ENCODE peak calls at places on chromosomes 3 and 15, in six cellular contexts. B is upper lobe of left lung, X is mucosa of descending colon, F is NB4, H is breast epithelium, J is OCI-LY7. Z is an unnamed sample.

GRCh38 chr15:67762610-67763368 is 62.5 kb upstream of the SKOR1 start:
- DNase-seq in F (no peak), J (peak), X (no peak), H (no peak), B (no peak), Z (peak)

GRCh38 chr3:115834068-115834467 is 210.8 kb downstream of the GAP43 start:
- DNase-seq in F (no peak), X (no peak), H (no peak), J (no peak), B (no peak), Z (no peak)

GRCh38 chr15:29141206-29141907 is 128.3 kb downstream of the NSMCE3 start:
- DNase-seq in X (no peak), B (peak), F (no peak), H (peak), J (no peak), Z (no peak)

GRCh38 chr3:66489115-66489514 is 11.7 kb downstream of the LRIG1 start:
- DNase-seq in H (no peak), F (no peak), J (no peak), B (no peak), X (no peak), Z (no peak)

GRCh38 chr15:101091080-101092017 is 160.5 kb downstream of the CHSY1 start:
- DNase-seq in X (peak), J (no peak), B (no peak), F (no peak), H (no peak), Z (no peak)

GRCh38 chr3:179182892-179183291 is 34.7 kb downstream of the PIK3CA start:
- DNase-seq in F (no peak), X (no peak), B (no peak), H (no peak), J (no peak), Z (no peak)

GRCh38 chr15:33013827-33014445 is 180.6 kb downstream of the FMN1 start:
- DNase-seq in H (no peak), J (no peak), X (no peak), F (peak), B (no peak), Z (no peak)

GRCh38 chr15:36791849-36792618 is 212.6 kb downstream of the CDIN1 start:
- DNase-seq in B (no peak), X (no peak), H (no peak), J (no peak), F (no peak), Z (no peak)

GRCh38 chr3:21672303-21672702 is 78.7 kb downstream of the ZNF385D start:
- DNase-seq in B (no peak), F (no peak), J (no peak), X (no peak), H (no peak), Z (no peak)

GRCh38 chr15:61049934-61050333 is 179.2 kb downstream of the RORA start:
- DNase-seq in X (no peak), J (no peak), H (no peak), F (no peak), B (no peak), Z (no peak)

GRCh38 chr3:169886671-169887070 is 16.9 kb upstream of the LRRC31 start:
- DNase-seq in B (peak), X (no peak), H (peak), J (no peak), F (no peak), Z (no peak)

GRCh38 chr15:84949043-84949442 is 32.6 kb upstream of the PDE8A start:
- DNase-seq in J (no peak), X (no peak), F (no peak), H (no peak), B (no peak), Z (no peak)

GRCh38 chr15:74243431-74243830 is 7.3 kb downstream of the CCDC33 start:
- DNase-seq in B (no peak), F (no peak), X (no peak), J (no peak), H (no peak), Z (no peak)

GRCh38 chr3:184780981-184781515 is 30.9 kb upstream of the VPS8 start:
- DNase-seq in X (no peak), B (no peak), J (no peak), H (no peak), F (no peak), Z (no peak)

GRCh38 chr3:114741066-114741465 is 406.0 kb downstream of the ZBTB20 start:
- DNase-seq in H (no peak), B (no peak), F (no peak), X (no peak), J (no peak), Z (no peak)

GRCh38 chr3:71498053-71498452 is 85.5 kb downstream of the FOXP1 start:
- DNase-seq in H (no peak), F (no peak), B (no peak), X (no peak), J (no peak), Z (no peak)

GRCh38 chr3:73453676-73454075 is 171.1 kb downstream of the PDZRN3 start:
- DNase-seq in F (no peak), B (no peak), J (no peak), X (no peak), H (no peak), Z (no peak)

GRCh38 chr15:77440378-77440999 is 19.8 kb downstream of the HMG20A start:
- DNase-seq in B (no peak), H (no peak), X (no peak), J (no peak), F (no peak), Z (peak)

GRCh38 chr15:95718441-95718840 is 612.1 kb upstream of the NR2F2 start:
- DNase-seq in X (peak), B (no peak), F (no peak), J (no peak), H (no peak), Z (no peak)

GRCh38 chr3:115835946-115836345 is 212.6 kb downstream of the GAP43 start:
- DNase-seq in J (no peak), F (no peak), H (no peak), B (no peak), X (no peak), Z (no peak)

GRCh38 chr15:74857082-74857655 is 14.2 kb upstream of the ULK3 start:
- DNase-seq in X (peak), J (peak), B (no peak), H (no peak), F (no peak), Z (peak)

GRCh38 chr3:28322464-28322863 is 26.1 kb upstream of the ZCWPW2 start:
- DNase-seq in J (no peak), B (no peak), X (no peak), H (no peak), F (no peak), Z (no peak)

GRCh38 chr3:195921334-195921771 is 13.0 kb upstream of the TNK2 start:
- DNase-seq in F (no peak), H (peak), J (no peak), X (no peak), B (peak), Z (no peak)

GRCh38 chr15:76312540-76313174 is 1.4 kb upstream of the ETFA start:
- DNase-seq in F (no peak), H (no peak), J (no peak), X (no peak), B (no peak), Z (no peak)

GRCh38 chr3:51686512-51687215 is 15.6 kb downstream of the TEX264 start:
- DNase-seq in X (peak), J (peak), F (peak), B (peak), H (no peak), Z (peak)

GRCh38 chr3:30659270-30660127 is 53.1 kb downstream of the TGFBR2 start:
- DNase-seq in F (peak), J (no peak), B (no peak), H (no peak), X (no peak), Z (no peak)

GRCh38 chr15:88255496-88256171 is 905 bp downstream of the NTRK3 start:
- DNase-seq in B (peak), X (no peak), H (no peak), F (no peak), J (no peak), Z (no peak)

GRCh38 chr15:67839358-67839928 is 402 bp downstream of the RNU6-1 start:
- DNase-seq in X (no peak), J (peak), F (peak), B (no peak), H (no peak), Z (peak)

GRCh38 chr3:183534249-183534648 is 21.3 kb downstream of the KLHL6 start:
- DNase-seq in F (no peak), X (no peak), H (no peak), J (no peak), B (no peak), Z (no peak)

GRCh38 chr3:107271787-107272387 is 105.4 kb upstream of the CCDC54 start:
- DNase-seq in X (no peak), B (no peak), F (peak), H (no peak), J (peak), Z (peak)

GRCh38 chr15:47576921-47577474 is 140.3 kb upstream of the SEMA6D start:
- DNase-seq in H (no peak), J (no peak), X (no peak), B (no peak), F (no peak), Z (no peak)

GRCh38 chr3:60809857-60810256 is 441.4 kb downstream of the FHIT start:
- DNase-seq in X (no peak), J (no peak), H (no peak), B (no peak), F (peak), Z (no peak)

GRCh38 chr3:184322731-184323487 is 8.5 kb downstream of the EIF4G1 start:
- DNase-seq in B (peak), X (no peak), F (no peak), J (no peak), H (no peak), Z (peak)

GRCh38 chr3:122745365-122746021 is 48.1 kb downstream of the HSPBAP1 start:
- DNase-seq in J (no peak), F (no peak), H (no peak), B (no peak), X (no peak), Z (no peak)

GRCh38 chr3:13850161-13850945 is 29.5 kb downstream of the WNT7A start:
- DNase-seq in X (no peak), J (no peak), B (peak), F (no peak), H (no peak), Z (no peak)

GRCh38 chr3:46537316-46537715 is 28.8 kb downstream of the LRRC2 start:
- DNase-seq in J (no peak), X (no peak), H (no peak), B (no peak), F (no peak), Z (no peak)

GRCh38 chr3:63656791-63657190 is 4.3 kb downstream of the SNTN start:
- DNase-seq in F (no peak), H (no peak), X (no peak), B (no peak), J (no peak), Z (no peak)

DNA sequence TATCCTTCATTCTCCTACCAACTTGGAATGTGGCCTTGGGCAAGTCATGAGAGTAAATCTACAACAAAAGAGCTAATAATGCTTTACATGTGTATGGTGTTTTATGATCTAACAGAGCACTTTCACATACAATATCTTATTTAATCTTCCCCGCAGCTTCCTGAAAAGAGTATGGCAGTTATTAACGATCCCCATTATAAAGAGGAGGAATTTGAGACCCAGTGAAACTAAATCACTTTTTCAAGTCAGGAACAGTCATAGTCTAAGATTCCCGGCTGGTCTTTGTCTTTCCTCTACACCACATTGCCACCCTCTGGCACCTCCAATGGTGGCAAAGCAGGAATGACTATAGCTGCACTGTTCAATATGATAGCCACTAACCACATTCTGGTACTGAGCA is 69.7 kb upstream of the CMSS1 start:
- DNase-seq in H (no peak), F (no peak), J (no peak), B (no peak), X (no peak), Z (no peak)
- TF ChIP-seq CTCF in H (no peak), F (no peak), J (no peak), B (peak), X (no peak), Z (no peak)

GRCh38 chr15:55461447-55461846 is 46.6 kb downstream of the DNAAF4 start:
- DNase-seq in J (no peak), F (no peak), B (no peak), H (no peak), X (no peak), Z (no peak)

DNA sequence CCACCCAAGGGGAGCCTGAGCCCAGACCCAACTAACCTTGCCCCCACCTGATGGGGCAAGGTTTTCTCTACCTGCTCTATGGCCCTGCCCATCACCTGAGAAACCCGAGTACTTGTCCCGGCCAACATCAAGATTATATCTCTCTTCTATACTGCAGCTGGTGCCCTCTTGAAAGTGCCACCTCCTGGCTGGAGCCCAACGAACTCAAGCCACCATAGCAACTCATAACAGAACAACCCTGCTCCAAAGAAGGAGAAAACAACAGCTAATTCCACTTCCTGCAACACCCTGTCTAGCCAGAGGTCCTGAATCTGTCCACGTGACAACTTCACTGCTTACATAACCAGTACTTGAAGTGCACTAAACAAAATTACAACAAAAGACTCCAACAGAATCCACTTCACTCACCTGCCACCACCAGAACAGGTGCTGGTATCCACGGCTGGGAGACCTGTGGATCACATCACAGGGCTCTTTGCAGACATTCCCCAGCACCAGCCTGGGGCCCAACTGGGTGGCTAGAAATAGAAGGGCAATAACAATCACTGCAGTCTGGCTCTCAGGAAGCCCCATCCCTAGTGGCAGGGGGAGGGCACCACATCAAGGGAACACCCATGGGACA is 49.2 kb downstream of the PIERCE2 start:
- DNase-seq in J (no peak), X (no peak), H (no peak), B (peak), F (no peak), Z (no peak)
- TF ChIP-seq CTCF in J (no peak), X (no peak), H (no peak), B (no peak), F (no peak), Z (no peak)

DNA sequence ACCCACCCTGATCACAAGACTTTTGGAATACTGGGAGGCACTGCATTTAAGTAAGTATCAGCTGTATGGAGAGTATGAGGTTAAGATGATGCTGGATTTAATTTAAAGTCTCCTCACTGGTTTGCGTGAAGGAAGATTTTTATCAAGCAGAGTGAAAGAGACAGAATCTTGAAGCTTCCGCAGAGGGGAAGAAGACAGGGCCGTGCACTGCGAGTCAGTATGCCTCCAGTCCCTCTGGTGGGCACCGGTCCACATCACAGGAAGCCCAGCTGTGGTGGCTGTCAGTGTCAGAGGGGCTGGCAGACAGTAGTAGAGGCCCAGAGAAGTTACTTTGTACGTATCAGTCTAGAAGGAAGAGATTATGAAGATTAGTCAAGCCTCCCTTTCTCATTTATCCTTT is 379.0 kb upstream of the TPRG1 start:
- DNase-seq in X (no peak), H (no peak), B (no peak), F (peak), J (peak), Z (no peak)
- TF ChIP-seq CTCF in X (no peak), H (no peak), B (no peak), F (no peak), J (peak), Z (no peak)

GRCh38 chr15:92228830-92229229 is 164.9 kb upstream of the ST8SIA2 start:
- DNase-seq in J (no peak), X (no peak), B (no peak), H (no peak), F (no peak), Z (no peak)

GRCh38 chr15:92224843-92225242 is 168.8 kb upstream of the ST8SIA2 start:
- DNase-seq in X (no peak), H (no peak), F (no peak), J (no peak), B (no peak), Z (no peak)

GRCh38 chr15:92231461-92231860 is 162.2 kb upstream of the ST8SIA2 start:
- DNase-seq in H (no peak), F (no peak), J (no peak), B (no peak), X (no peak), Z (no peak)

GRCh38 chr15:92226020-92226612 is 167.6 kb upstream of the ST8SIA2 start:
- DNase-seq in J (peak), X (no peak), H (no peak), F (peak), B (no peak), Z (no peak)
- TF ChIP-seq CTCF in J (peak), X (peak), H (peak), F (peak), B (peak), Z (peak)

GRCh38 chr3:168467085-168467714 is 371.5 kb upstream of the GOLIM4 start:
- DNase-seq in F (peak), B (peak), H (no peak), J (no peak), X (no peak), Z (peak)
- TF ChIP-seq CTCF in F (no peak), B (peak), H (no peak), J (peak), X (no peak), Z (peak)

Z was measured in GM13976.